ENCODE peak calls at places on chromosomes 13 and 19, in four cellular contexts. One of them, this sample, is unnamed.

GRCh38 chr19:14370169-14370998 is 10.9 kb upstream of the ADGRE5 start:
- DNase-seq in astrocyte of the spinal cord: no peak
- DNase-seq in colonic mucosa: no peak
- DNase-seq in activated naive CD4-positive, alpha-beta T cell: no peak
- DNase-seq in this sample: no peak

GRCh38 chr13:51731759-51732158 is 72.2 kb downstream of the DHRS12 start:
- DNase-seq in activated naive CD4-positive, alpha-beta T cell: no peak
- DNase-seq in astrocyte of the spinal cord: peak
- DNase-seq in colonic mucosa: no peak
- DNase-seq in this sample: no peak

GRCh38 chr19:41323430-41324125 is 13.6 kb downstream of the CCDC97 start:
- DNase-seq in colonic mucosa: peak
- DNase-seq in astrocyte of the spinal cord: peak
- DNase-seq in activated naive CD4-positive, alpha-beta T cell: no peak
- DNase-seq in this sample: peak

GRCh38 chr19:54473071-54473941 is at the start of gene CDC42EP5:
- DNase-seq in activated naive CD4-positive, alpha-beta T cell: no peak
- DNase-seq in colonic mucosa: peak
- DNase-seq in astrocyte of the spinal cord: peak
- DNase-seq in this sample: peak

GRCh38 chr13:92843549-92843948 is 383.1 kb upstream of the GPC6 start:
- DNase-seq in astrocyte of the spinal cord: peak
- DNase-seq in colonic mucosa: no peak
- DNase-seq in activated naive CD4-positive, alpha-beta T cell: no peak
- DNase-seq in this sample: no peak

GRCh38 chr19:12984683-12985048 is 10.6 kb upstream of the NFIX start:
- DNase-seq in activated naive CD4-positive, alpha-beta T cell: no peak
- DNase-seq in astrocyte of the spinal cord: no peak
- DNase-seq in colonic mucosa: no peak
- DNase-seq in this sample: no peak

GRCh38 chr19:10966809-10967208 is 6.0 kb downstream of the SMARCA4 start:
- DNase-seq in astrocyte of the spinal cord: no peak
- DNase-seq in activated naive CD4-positive, alpha-beta T cell: no peak
- DNase-seq in colonic mucosa: no peak
- DNase-seq in this sample: no peak

GRCh38 chr13:40613192-40613818 is 53.1 kb downstream of the FOXO1 start:
- DNase-seq in colonic mucosa: peak
- DNase-seq in astrocyte of the spinal cord: no peak
- DNase-seq in activated naive CD4-positive, alpha-beta T cell: no peak
- DNase-seq in this sample: peak

GRCh38 chr13:110442946-110443632 is 118.4 kb downstream of the RAB20 start:
- DNase-seq in astrocyte of the spinal cord: peak
- DNase-seq in colonic mucosa: no peak
- DNase-seq in activated naive CD4-positive, alpha-beta T cell: no peak
- DNase-seq in this sample: no peak

GRCh38 chr19:17448190-17448967 is at the start of gene TMEM221:
- DNase-seq in astrocyte of the spinal cord: no peak
- DNase-seq in colonic mucosa: peak
- DNase-seq in activated naive CD4-positive, alpha-beta T cell: no peak
- DNase-seq in this sample: peak

GRCh38 chr13:94433055-94433947 is 46.2 kb downstream of the DCT start:
- DNase-seq in colonic mucosa: no peak
- DNase-seq in astrocyte of the spinal cord: no peak
- DNase-seq in activated naive CD4-positive, alpha-beta T cell: no peak
- DNase-seq in this sample: peak

GRCh38 chr13:93927431-93927830 is 552.1 kb downstream of the DCT start:
- DNase-seq in colonic mucosa: no peak
- DNase-seq in activated naive CD4-positive, alpha-beta T cell: no peak
- DNase-seq in astrocyte of the spinal cord: no peak
- DNase-seq in this sample: no peak

GRCh38 chr13:107835339-107836018 is 379.9 kb downstream of the LIG4 start:
- DNase-seq in activated naive CD4-positive, alpha-beta T cell: no peak
- DNase-seq in colonic mucosa: no peak
- DNase-seq in astrocyte of the spinal cord: peak
- DNase-seq in this sample: no peak

This sample was measured in left colon.